ENCODE peak calls at places on chromosomes 6 and 20, in six cellular contexts. One of them, this sample, is unnamed.

GRCh38 chr6:87482382-87482781 is 9.6 kb downstream of the SLC35A1 start:
- DNase-seq in CD4-positive, CD25-positive, alpha-beta regulatory T cell: no peak
- DNase-seq in K562: no peak
- DNase-seq in tibial artery: no peak
- DNase-seq in upper lobe of left lung: no peak
- DNase-seq in breast epithelium: no peak
- DNase-seq in this sample: no peak

GRCh38 chr20:62048346-62048761 is 17.3 kb downstream of the TAF4 start:
- DNase-seq in CD4-positive, CD25-positive, alpha-beta regulatory T cell: no peak
- DNase-seq in K562: no peak
- DNase-seq in tibial artery: no peak
- DNase-seq in upper lobe of left lung: peak; percentile 44
- DNase-seq in breast epithelium: no peak
- DNase-seq in this sample: no peak

GRCh38 chr6:45548657-45549515 is 171.2 kb upstream of the SUPT3H start:
- DNase-seq in CD4-positive, CD25-positive, alpha-beta regulatory T cell: no peak
- DNase-seq in K562: no peak
- DNase-seq in tibial artery: no peak
- DNase-seq in upper lobe of left lung: no peak
- DNase-seq in breast epithelium: no peak
- DNase-seq in this sample: no peak

GRCh38 chr6:167702241-167702827 is 124.4 kb upstream of the AFDN start:
- DNase-seq in CD4-positive, CD25-positive, alpha-beta regulatory T cell: no peak
- DNase-seq in K562: no peak
- DNase-seq in tibial artery: no peak
- DNase-seq in upper lobe of left lung: no peak
- DNase-seq in breast epithelium: no peak
- DNase-seq in this sample: no peak

GRCh38 chr20:1775117-1775516 is 117.5 kb upstream of the SIRPG start:
- DNase-seq in CD4-positive, CD25-positive, alpha-beta regulatory T cell: no peak
- DNase-seq in K562: no peak
- DNase-seq in tibial artery: no peak
- DNase-seq in upper lobe of left lung: no peak
- DNase-seq in breast epithelium: no peak
- DNase-seq in this sample: no peak

GRCh38 chr6:113654396-113654795 is 202.7 kb upstream of the MARCKS start:
- DNase-seq in CD4-positive, CD25-positive, alpha-beta regulatory T cell: no peak
- DNase-seq in K562: no peak
- DNase-seq in tibial artery: peak; percentile 92
- DNase-seq in upper lobe of left lung: no peak
- DNase-seq in breast epithelium: peak; percentile 96
- DNase-seq in this sample: no peak

GRCh38 chr6:56334937-56335336 is 87.6 kb upstream of the COL21A1 start:
- DNase-seq in CD4-positive, CD25-positive, alpha-beta regulatory T cell: no peak
- DNase-seq in K562: no peak
- DNase-seq in tibial artery: no peak
- DNase-seq in upper lobe of left lung: no peak
- DNase-seq in breast epithelium: no peak
- DNase-seq in this sample: no peak

GRCh38 chr6:44627879-44628271 is 240.4 kb downstream of the CDC5L start:
- DNase-seq in CD4-positive, CD25-positive, alpha-beta regulatory T cell: no peak
- DNase-seq in K562: no peak
- DNase-seq in tibial artery: no peak
- DNase-seq in upper lobe of left lung: no peak
- DNase-seq in breast epithelium: no peak
- DNase-seq in this sample: no peak

GRCh38 chr6:113281014-113281810 is 575.9 kb upstream of the MARCKS start:
- DNase-seq in CD4-positive, CD25-positive, alpha-beta regulatory T cell: no peak
- DNase-seq in K562: no peak
- DNase-seq in tibial artery: no peak
- DNase-seq in upper lobe of left lung: no peak
- DNase-seq in breast epithelium: no peak
- DNase-seq in this sample: no peak

GRCh38 chr6:3913077-3913957 is 64.1 kb downstream of the FAM50B start:
- DNase-seq in CD4-positive, CD25-positive, alpha-beta regulatory T cell: no peak
- DNase-seq in K562: peak; percentile 87
- DNase-seq in tibial artery: peak; percentile 80
- DNase-seq in upper lobe of left lung: no peak
- DNase-seq in breast epithelium: peak; percentile 85
- DNase-seq in this sample: no peak

GRCh38 chr6:8238772-8239683 is 136.7 kb upstream of the EEF1E1 start:
- DNase-seq in CD4-positive, CD25-positive, alpha-beta regulatory T cell: no peak
- DNase-seq in K562: no peak
- DNase-seq in tibial artery: no peak
- DNase-seq in upper lobe of left lung: no peak
- DNase-seq in breast epithelium: no peak
- DNase-seq in this sample: no peak

GRCh38 chr20:50690979-50691584 is at the start of gene RIPOR3:
- DNase-seq in CD4-positive, CD25-positive, alpha-beta regulatory T cell: no peak
- DNase-seq in K562: peak; percentile 97
- DNase-seq in tibial artery: peak; percentile 27
- DNase-seq in upper lobe of left lung: peak; percentile 80
- DNase-seq in breast epithelium: no peak
- DNase-seq in this sample: no peak

GRCh38 chr6:65627015-65627414 is 80.0 kb downstream of the EYS start:
- DNase-seq in CD4-positive, CD25-positive, alpha-beta regulatory T cell: no peak
- DNase-seq in K562: no peak
- DNase-seq in tibial artery: no peak
- DNase-seq in upper lobe of left lung: no peak
- DNase-seq in breast epithelium: no peak
- DNase-seq in this sample: no peak

GRCh38 chr6:147000545-147001488 is 203.4 kb upstream of the STXBP5 start:
- DNase-seq in CD4-positive, CD25-positive, alpha-beta regulatory T cell: no peak
- DNase-seq in K562: peak; percentile 74
- DNase-seq in tibial artery: no peak
- DNase-seq in upper lobe of left lung: no peak
- DNase-seq in breast epithelium: no peak
- DNase-seq in this sample: no peak
- H3K4me1 ChIP-seq in CD4-positive, CD25-positive, alpha-beta regulatory T cell: no peaks in the 10 kb centered on the region
- H3K4me1 ChIP-seq in K562: peaks cover 18% of the 10 kb centered on the region
- H3K4me1 ChIP-seq in tibial artery: peaks cover 15% of the 10 kb centered on the region
- H3K4me1 ChIP-seq in upper lobe of left lung: no peaks in the 10 kb centered on the region
- H3K4me1 ChIP-seq in breast epithelium: no peaks in the 10 kb centered on the region
- H3K4me1 ChIP-seq in this sample: no peaks in the 10 kb centered on the region

GRCh38 chr20:674936-675452 is 608 bp downstream of the SCRT2 start:
- DNase-seq in CD4-positive, CD25-positive, alpha-beta regulatory T cell: no peak
- DNase-seq in K562: no peak
- DNase-seq in tibial artery: no peak
- DNase-seq in upper lobe of left lung: no peak
- DNase-seq in breast epithelium: no peak
- DNase-seq in this sample: no peak

GRCh38 chr20:673606-674005 is 2.0 kb downstream of the SCRT2 start:
- DNase-seq in CD4-positive, CD25-positive, alpha-beta regulatory T cell: no peak
- DNase-seq in K562: no peak
- DNase-seq in tibial artery: no peak
- DNase-seq in upper lobe of left lung: no peak
- DNase-seq in breast epithelium: no peak
- DNase-seq in this sample: no peak

GRCh38 chr20:676315-676937 is 824 bp upstream of the SCRT2 start:
- DNase-seq in CD4-positive, CD25-positive, alpha-beta regulatory T cell: no peak
- DNase-seq in K562: no peak
- DNase-seq in tibial artery: peak; percentile 51
- DNase-seq in upper lobe of left lung: peak; percentile 46
- DNase-seq in breast epithelium: no peak
- DNase-seq in this sample: peak; percentile 50

GRCh38 chr20:675453-676314 is at the start of gene SCRT2:
- DNase-seq in CD4-positive, CD25-positive, alpha-beta regulatory T cell: peak; percentile 50
- DNase-seq in K562: peak; percentile 78
- DNase-seq in tibial artery: peak; percentile 66
- DNase-seq in upper lobe of left lung: peak; percentile 95
- DNase-seq in breast epithelium: no peak
- DNase-seq in this sample: no peak

GRCh38 chr20:676967-677366 is 1.4 kb upstream of the SCRT2 start:
- DNase-seq in CD4-positive, CD25-positive, alpha-beta regulatory T cell: no peak
- DNase-seq in K562: peak; percentile 48
- DNase-seq in tibial artery: no peak
- DNase-seq in upper lobe of left lung: no peak
- DNase-seq in breast epithelium: no peak
- DNase-seq in this sample: no peak
- H3K4me1 ChIP-seq in CD4-positive, CD25-positive, alpha-beta regulatory T cell: peaks cover 7% of the 10 kb centered on the region
- H3K4me1 ChIP-seq in K562: peaks cover 19% of the 10 kb centered on the region
- H3K4me1 ChIP-seq in tibial artery: peaks cover 17% of the 10 kb centered on the region
- H3K4me1 ChIP-seq in upper lobe of left lung: peaks cover 22% of the 10 kb centered on the region
- H3K4me1 ChIP-seq in breast epithelium: peaks cover 4% of the 10 kb centered on the region
- H3K4me1 ChIP-seq in this sample: peaks cover 13% of the 10 kb centered on the region

GRCh38 chr6:42402184-42402583 is 49.5 kb downstream of the TRERF1 start:
- DNase-seq in CD4-positive, CD25-positive, alpha-beta regulatory T cell: peak; percentile 29
- DNase-seq in K562: no peak
- DNase-seq in tibial artery: no peak
- DNase-seq in upper lobe of left lung: no peak
- DNase-seq in breast epithelium: no peak
- DNase-seq in this sample: no peak
- H3K4me1 ChIP-seq in CD4-positive, CD25-positive, alpha-beta regulatory T cell: peaks cover 48% of the 10 kb centered on the region
- H3K4me1 ChIP-seq in K562: peaks cover 25% of the 10 kb centered on the region
- H3K4me1 ChIP-seq in tibial artery: no peaks in the 10 kb centered on the region
- H3K4me1 ChIP-seq in upper lobe of left lung: peaks cover 27% of the 10 kb centered on the region
- H3K4me1 ChIP-seq in breast epithelium: no peaks in the 10 kb centered on the region
- H3K4me1 ChIP-seq in this sample: no peaks in the 10 kb centered on the region

DNA sequence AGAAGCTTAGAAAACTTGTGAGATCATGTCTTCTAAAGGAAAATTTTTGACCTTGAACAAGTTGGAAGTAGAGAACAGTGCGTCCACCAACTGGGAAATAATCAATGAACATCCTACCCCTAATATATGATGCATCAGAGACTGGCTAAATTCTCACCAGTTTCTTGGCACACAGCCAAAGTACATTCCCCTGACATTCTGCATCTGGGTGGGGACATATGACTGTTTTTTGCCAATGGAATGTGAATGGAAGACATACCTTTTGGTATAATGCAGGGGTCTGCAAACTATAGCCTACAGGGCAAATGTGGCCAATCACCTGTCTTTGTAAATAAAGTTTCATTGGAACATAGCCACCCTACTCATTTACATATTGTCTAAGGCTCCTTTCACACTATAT is 84.7 kb downstream of the HAO1 start:
- DNase-seq in CD4-positive, CD25-positive, alpha-beta regulatory T cell: no peak
- DNase-seq in K562: no peak
- DNase-seq in tibial artery: no peak
- DNase-seq in upper lobe of left lung: no peak
- DNase-seq in breast epithelium: no peak
- DNase-seq in this sample: no peak
- H3K4me1 ChIP-seq in CD4-positive, CD25-positive, alpha-beta regulatory T cell: no peaks in the 10 kb centered on the region
- H3K4me1 ChIP-seq in K562: no peaks in the 10 kb centered on the region
- H3K4me1 ChIP-seq in tibial artery: no peaks in the 10 kb centered on the region
- H3K4me1 ChIP-seq in upper lobe of left lung: no peaks in the 10 kb centered on the region
- H3K4me1 ChIP-seq in breast epithelium: no peaks in the 10 kb centered on the region
- H3K4me1 ChIP-seq in this sample: peaks cover 30% of the 10 kb centered on the region

DNA sequence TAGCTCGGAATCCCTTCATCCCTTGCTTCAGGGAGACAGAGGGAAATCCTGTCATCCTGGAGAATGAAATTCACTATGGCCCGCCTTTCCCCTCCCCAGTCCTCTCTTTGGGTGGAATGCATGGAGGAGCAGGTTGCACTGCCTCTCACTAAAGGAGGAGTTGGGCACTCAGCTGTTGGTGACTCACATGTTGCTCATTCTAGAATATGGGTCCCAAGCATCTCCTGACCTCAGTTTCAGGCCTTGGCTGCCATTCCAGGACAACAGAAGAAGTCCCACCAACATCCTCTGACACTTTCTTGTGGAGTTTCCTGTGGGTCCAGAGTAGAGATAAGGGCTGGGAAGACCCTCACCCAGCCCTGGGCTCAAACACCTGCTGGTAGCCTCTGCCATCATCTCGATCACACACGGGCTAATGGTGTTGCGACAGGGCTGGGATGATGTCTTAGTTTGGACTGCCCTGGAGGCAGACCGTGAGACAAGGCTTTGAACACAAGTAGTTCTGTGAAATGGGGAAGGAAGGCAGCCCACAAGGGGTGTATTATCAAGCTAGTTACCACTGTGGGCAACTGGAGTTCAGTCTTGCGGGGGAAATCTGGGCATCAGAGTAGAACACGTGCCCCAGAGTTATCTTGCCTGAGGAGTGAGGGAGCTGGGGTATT is 52.4 kb upstream of the RNF24 start:
- DNase-seq in CD4-positive, CD25-positive, alpha-beta regulatory T cell: no peak
- DNase-seq in K562: no peak
- DNase-seq in tibial artery: peak; percentile 52
- DNase-seq in upper lobe of left lung: no peak
- DNase-seq in breast epithelium: no peak
- DNase-seq in this sample: no peak
- H3K4me1 ChIP-seq in CD4-positive, CD25-positive, alpha-beta regulatory T cell: no peaks in the 10 kb centered on the region
- H3K4me1 ChIP-seq in K562: peaks cover 63% of the 10 kb centered on the region
- H3K4me1 ChIP-seq in tibial artery: peaks cover 92% of the 10 kb centered on the region
- H3K4me1 ChIP-seq in upper lobe of left lung: peaks cover 43% of the 10 kb centered on the region
- H3K4me1 ChIP-seq in breast epithelium: no peaks in the 10 kb centered on the region
- H3K4me1 ChIP-seq in this sample: no peaks in the 10 kb centered on the region

DNA sequence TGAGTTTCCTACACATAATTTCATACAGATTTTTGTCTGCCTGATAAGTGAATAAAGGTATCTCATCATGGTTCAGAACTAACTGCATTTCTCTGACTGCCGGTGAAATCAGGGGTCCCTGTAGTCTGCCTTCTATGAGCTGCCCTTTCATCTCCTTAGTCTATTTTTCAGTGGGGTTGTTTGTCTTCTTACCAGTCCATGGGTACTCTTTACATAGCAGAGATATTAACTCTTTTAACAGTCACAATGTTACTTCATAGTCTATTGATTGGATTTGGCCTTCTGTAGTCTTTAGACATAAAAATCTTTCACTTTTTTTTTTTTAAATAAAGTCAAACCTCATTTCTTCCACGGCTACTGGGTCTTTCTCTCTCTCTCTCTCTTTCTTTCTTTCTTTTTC is 79.8 kb downstream of the RALGAPA2 start:
- DNase-seq in CD4-positive, CD25-positive, alpha-beta regulatory T cell: no peak
- DNase-seq in K562: no peak
- DNase-seq in tibial artery: no peak
- DNase-seq in upper lobe of left lung: no peak
- DNase-seq in breast epithelium: no peak
- DNase-seq in this sample: no peak
- H3K4me1 ChIP-seq in CD4-positive, CD25-positive, alpha-beta regulatory T cell: no peaks in the 10 kb centered on the region
- H3K4me1 ChIP-seq in K562: peaks cover under 1% of the 10 kb centered on the region
- H3K4me1 ChIP-seq in tibial artery: no peaks in the 10 kb centered on the region
- H3K4me1 ChIP-seq in upper lobe of left lung: no peaks in the 10 kb centered on the region
- H3K4me1 ChIP-seq in breast epithelium: no peaks in the 10 kb centered on the region
- H3K4me1 ChIP-seq in this sample: no peaks in the 10 kb centered on the region